ENCODE peak calls at places on chromosomes 11 and 22, in ten cellular contexts. S is SW480; J is GM23338; C is SW 1271; X is activated T-cell treated with anti-CD3 and anti-CD28 coated beads, Interleukin-2, amount 50 U/mL, for 48 hours; P is mesenteric fat pad; Q is NCI-H1417; L is GM06990; E is pulmonary artery endothelial cell; G is NCI-H1105. I is an unnamed sample.

GRCh38 chr11:118572914-118573550 is 823 bp downstream of the ARCN1 start:
- DNase-seq in X (peak), Q (peak), J (peak), P (no peak), E (peak), G (no peak), S (peak), C (peak), L (no peak), I (no peak)

GRCh38 chr11:2507945-2508749 is 63.3 kb downstream of the KCNQ1 start:
- DNase-seq in S (no peak), J (no peak), P (peak), L (no peak), Q (no peak), C (no peak), G (no peak), E (no peak), X (no peak), I (no peak)

GRCh38 chr11:100671471-100671870 is 15.6 kb upstream of the ARHGAP42 start:
- DNase-seq in P (no peak), G (no peak), Q (no peak), X (no peak), J (no peak), L (no peak), S (peak), E (no peak), C (no peak), I (no peak)

GRCh38 chr11:34731596-34731995 is 110.7 kb downstream of the EHF start:
- DNase-seq in P (no peak), J (no peak), L (no peak), Q (no peak), S (peak), X (no peak), C (no peak), G (no peak), E (no peak), I (no peak)

GRCh38 chr11:235998-236773 is at the start of gene SIRT3:
- DNase-seq in E (no peak), G (peak), S (peak), Q (peak), P (peak), L (peak), C (peak), X (peak), J (peak), I (peak)

GRCh38 chr22:20909543-20910303 is 7.5 kb upstream of the CRKL start:
- DNase-seq in E (no peak), C (no peak), J (no peak), X (no peak), Q (no peak), G (no peak), P (no peak), S (no peak), L (no peak), I (no peak)

GRCh38 chr11:76962583-76963416 is 71.4 kb upstream of the B3GNT6 start:
- DNase-seq in X (no peak), E (no peak), G (no peak), C (no peak), P (no peak), S (no peak), Q (no peak), L (peak), J (no peak), I (no peak)

GRCh38 chr11:107042748-107043147 is 24.5 kb upstream of the GUCY1A2 start:
- DNase-seq in C (no peak), X (no peak), S (no peak), G (no peak), J (no peak), E (no peak), L (no peak), Q (no peak), P (no peak), I (no peak)

GRCh38 chr22:45155050-45155840 is 8.5 kb upstream of the NUP50 start:
- DNase-seq in E (no peak), S (no peak), X (no peak), G (no peak), C (no peak), L (no peak), Q (no peak), P (no peak), J (no peak), I (no peak)

GRCh38 chr11:11810764-11811726 is 30.7 kb upstream of the USP47 start:
- DNase-seq in P (no peak), X (no peak), Q (no peak), J (peak), G (no peak), S (peak), E (no peak), L (no peak), C (no peak), I (no peak)

GRCh38 chr11:123729602-123730001 is 11.9 kb downstream of the ZNF202 start:
- DNase-seq in J (no peak), P (no peak), X (no peak), S (no peak), G (no peak), C (no peak), E (no peak), L (no peak), Q (no peak), I (no peak)

GRCh38 chr11:124769804-124770774 is 8.0 kb upstream of the ESAM start:
- DNase-seq in E (no peak), L (no peak), J (no peak), C (peak), Q (no peak), S (peak), P (no peak), G (no peak), X (no peak), I (no peak)

GRCh38 chr11:3723014-3723708 is 52.0 kb upstream of the CHRNA10 start:
- DNase-seq in J (no peak), L (no peak), X (no peak), G (no peak), Q (no peak), S (no peak), E (peak), P (no peak), C (peak), I (no peak)

GRCh38 chr11:45768486-45768885 is 36.5 kb upstream of the SLC35C1 start:
- DNase-seq in L (no peak), S (no peak), Q (no peak), G (no peak), J (no peak), P (peak), C (no peak), X (no peak), E (no peak), I (no peak)

GRCh38 chr11:66428933-66429332 is 8.1 kb downstream of the NPAS4 start:
- DNase-seq in E (no peak), G (no peak), Q (no peak), J (no peak), L (no peak), X (no peak), C (no peak), S (no peak), P (no peak), I (no peak)

GRCh38 chr11:46290598-46291309 is 13.3 kb downstream of the CREB3L1 start:
- DNase-seq in G (no peak), E (no peak), P (no peak), C (no peak), L (no peak), S (peak), Q (peak), J (peak), X (no peak), I (peak)

GRCh38 chr22:27751277-27752070 is 50.1 kb downstream of the MN1 start:
- DNase-seq in P (no peak), J (no peak), Q (no peak), X (no peak), E (no peak), G (no peak), C (no peak), L (no peak), S (no peak), I (no peak)

GRCh38 chr22:21907638-21908522 is 40.4 kb upstream of the MAPK1 start:
- DNase-seq in G (no peak), X (no peak), J (no peak), E (no peak), C (no peak), Q (no peak), S (no peak), P (no peak), L (no peak), I (no peak)

GRCh38 chr22:30875481-30876215 is 92.9 kb downstream of the MORC2 start:
- DNase-seq in Q (no peak), J (no peak), G (no peak), P (peak), X (no peak), E (no peak), C (no peak), S (no peak), L (no peak), I (no peak)

GRCh38 chr22:44049369-44050231 is 25.5 kb downstream of the PARVB start:
- DNase-seq in S (no peak), P (no peak), E (no peak), Q (no peak), L (no peak), C (no peak), J (no peak), G (no peak), X (no peak), I (no peak)

GRCh38 chr11:44066732-44067131 is 662 bp downstream of the ACCS start:
- DNase-seq in G (no peak), X (no peak), Q (no peak), E (peak), J (no peak), C (peak), S (peak), P (no peak), L (no peak), I (no peak)

GRCh38 chr22:23431337-23432072 is 148.6 kb downstream of the IGLL1 start:
- DNase-seq in C (no peak), J (no peak), L (no peak), P (peak), S (no peak), E (no peak), Q (peak), G (no peak), X (no peak), I (peak)

GRCh38 chr11:75236062-75236461 is 4.5 kb upstream of the TPBGL start:
- DNase-seq in C (no peak), Q (no peak), E (no peak), P (peak), X (no peak), G (no peak), J (peak), L (no peak), S (no peak), I (no peak)

GRCh38 chr11:60700689-60701508 is 1.5 kb downstream of the MS4A8 start:
- DNase-seq in E (no peak), C (peak), Q (peak), L (no peak), G (peak), P (no peak), J (peak), S (peak), X (no peak), I (no peak)

GRCh38 chr22:42803454-42803853 is 53.6 kb downstream of the ARFGAP3 start:
- DNase-seq in L (no peak), G (no peak), Q (peak), X (no peak), J (no peak), E (no peak), P (peak), C (no peak), S (no peak), I (no peak)

GRCh38 chr22:20000246-20001081 is 16.2 kb downstream of the ARVCF start:
- DNase-seq in P (no peak), X (no peak), E (no peak), C (no peak), G (no peak), L (no peak), J (peak), Q (peak), S (no peak), I (no peak)

I was measured in osteocyte.